ENCODE peak calls at places on chromosomes 3 and 15, in five cellular contexts. F is RPMI8226; R is hippocampal formation; P is amygdala; G is stimulated activated CD8-positive, alpha-beta memory T cell treated with anti-CD3 and anti-CD28 coated beads, Interleukin-15, amount 100 ng/mL, for 4 hours. W is an unnamed sample.

GRCh38 chr3:46677096-46677702 is 16.3 kb downstream of the ALS2CL start:
- DNase-seq in G (no peak), P (no peak), R (no peak), F (no peak), W (no peak)

GRCh38 chr3:153026026-153026425 is 136.0 kb upstream of the RAP2B start:
- DNase-seq in F (peak; percentile 59), P (no peak), R (peak; percentile 81), G (no peak), W (peak; percentile 59)

GRCh38 chr3:135865554-135865953 is 100.0 kb upstream of the PPP2R3A start:
- DNase-seq in G (no peak), P (no peak), R (no peak), F (no peak), W (no peak)

GRCh38 chr15:29433050-29433318 is 163.4 kb upstream of the NSMCE3 start:
- DNase-seq in R (no peak), F (no peak), G (no peak), P (no peak), W (no peak)

GRCh38 chr15:38129531-38130199 is 123.0 kb upstream of the SPRED1 start:
- DNase-seq in R (peak; percentile 95), P (peak; percentile 58), G (no peak), F (peak; percentile 59), W (peak; percentile 17)

GRCh38 chr15:43209059-43209824 is 11.6 kb downstream of the EPB42 start:
- DNase-seq in G (no peak), P (no peak), R (no peak), F (no peak), W (peak; percentile 11)

GRCh38 chr3:45986303-45986982 is 9.2 kb downstream of the FYCO1 start:
- DNase-seq in G (no peak), P (no peak), F (no peak), R (no peak), W (no peak)

GRCh38 chr3:189947948-189948723 is 172.6 kb downstream of the P3H2 start:
- DNase-seq in F (no peak), P (no peak), G (no peak), R (no peak), W (peak; percentile 56)

GRCh38 chr3:177111541-177111949 is 85.7 kb downstream of the TBL1XR1 start:
- DNase-seq in F (no peak), R (no peak), P (no peak), G (no peak), W (no peak)

GRCh38 chr3:112734718-112735350 is 93.9 kb upstream of the CCDC80 start:
- DNase-seq in G (no peak), F (peak; percentile 78), P (no peak), R (peak; percentile 1), W (peak; percentile 89)

GRCh38 chr3:110859993-110860392 is 211.6 kb upstream of the NECTIN3 start:
- DNase-seq in P (no peak), F (no peak), R (no peak), G (no peak), W (no peak)

GRCh38 chr3:151431940-151432339 is 28.9 kb downstream of the IGSF10 start:
- DNase-seq in G (no peak), P (no peak), F (no peak), R (no peak), W (peak; percentile 84)

GRCh38 chr15:70426065-70426821 is 328.5 kb upstream of the TLE3 start:
- DNase-seq in P (no peak), F (no peak), R (no peak), G (no peak), W (no peak)

GRCh38 chr15:79874242-79874641 is 22.6 kb downstream of the MTHFS start:
- DNase-seq in P (no peak), F (no peak), R (no peak), G (no peak), W (no peak)

GRCh38 chr3:61589856-61590255 is 28.5 kb downstream of the PTPRG start:
- DNase-seq in G (no peak), F (no peak), P (no peak), R (no peak), W (no peak)

GRCh38 chr15:78103406-78104118 is 11.2 kb downstream of the SH2D7 start:
- DNase-seq in F (no peak), R (no peak), P (no peak), G (peak; percentile 21), W (peak; percentile 29)

GRCh38 chr15:101050647-101051290 is 131.6 kb downstream of the LRRK1 start:
- DNase-seq in G (no peak), R (no peak), F (no peak), P (no peak), W (no peak)

GRCh38 chr3:161139686-161140085 is 34.5 kb upstream of the B3GALNT1 start:
- DNase-seq in G (no peak), R (no peak), P (no peak), F (no peak), W (no peak)

GRCh38 chr3:45562027-45562426 is 32.5 kb upstream of the LIMD1 start:
- DNase-seq in P (no peak), G (no peak), R (no peak), F (no peak), W (no peak)

GRCh38 chr3:160540546-160540945 is 24.8 kb downstream of the KPNA4 start:
- DNase-seq in F (no peak), R (no peak), G (no peak), P (no peak), W (no peak)

GRCh38 chr15:32956006-32956405 is 238.2 kb downstream of the GREM1 start:
- DNase-seq in F (no peak), P (no peak), G (no peak), R (peak; percentile 14), W (peak; percentile 36)

GRCh38 chr15:70962084-70962483 is 69.5 kb downstream of the LRRC49 start:
- DNase-seq in R (no peak), G (no peak), F (no peak), P (no peak), W (no peak)

GRCh38 chr3:110405830-110406580 is 665.6 kb upstream of the NECTIN3 start:
- DNase-seq in R (no peak), F (no peak), G (no peak), P (no peak), W (no peak)

GRCh38 chr3:69865920-69866679 is 126.8 kb downstream of the MITF start:
- DNase-seq in R (no peak), F (no peak), G (no peak), P (no peak), W (peak; percentile 72)

GRCh38 chr3:128745742-128746141 is 19.8 kb downstream of the RAB7A start:
- DNase-seq in G (no peak), F (no peak), R (no peak), P (no peak), W (no peak)

W was measured in OCI-M1.